ENCODE peak calls at places on chromosomes 11 and 22, in four cellular contexts. C, T, S and Y are unnamed samples.

GRCh38 chr11:78216571-78217287 is 28.0 kb downstream of the USP35 start:
- DNase-seq in C (no peak), T (no peak), S (peak), Y (no peak)

GRCh38 chr11:117874910-117875396 is 1.5 kb downstream of the FXYD6 start:
- DNase-seq in C (no peak), T (no peak), S (no peak), Y (no peak)

GRCh38 chr11:45885921-45886721 is 670 bp downstream of the MAPK8IP1 start:
- DNase-seq in C (no peak), T (no peak), S (no peak), Y (no peak)

GRCh38 chr11:55793321-55793720 is 2.0 kb upstream of the OR5D14 start:
- DNase-seq in C (no peak), T (no peak), S (no peak), Y (no peak)

GRCh38 chr11:47186076-47186936 is at the start of gene PACSIN3:
- DNase-seq in C (peak), T (peak), S (peak), Y (no peak)

GRCh38 chr11:2803186-2804057 is 82.2 kb downstream of the CDKN1C start:
- DNase-seq in C (no peak), T (no peak), S (peak), Y (no peak)

GRCh38 chr11:40118780-40119179 is 1340.7 kb downstream of the LRRC4C start:
- DNase-seq in C (no peak), T (no peak), S (no peak), Y (peak)

GRCh38 chr11:80393210-80393609 is 952.4 kb upstream of the TENM4 start:
- DNase-seq in C (no peak), T (no peak), S (no peak), Y (no peak)

GRCh38 chr11:86444981-86445380 is 70.3 kb downstream of the CCDC81 start:
- DNase-seq in C (no peak), T (no peak), S (no peak), Y (no peak)

GRCh38 chr22:50270302-50271010 is at the start of gene MAPK11:
- DNase-seq in C (peak), T (no peak), S (peak), Y (peak)

GRCh38 chr22:22377335-22377734 is 131.2 kb downstream of the ZNF280B start:
- DNase-seq in C (no peak), T (no peak), S (no peak), Y (no peak)

GRCh38 chr11:65502852-65503603 is 4.2 kb downstream of the MALAT1 start:
- DNase-seq in C (no peak), T (no peak), S (no peak), Y (no peak)

GRCh38 chr22:42560381-42560780 is 6.6 kb downstream of the SERHL2 start:
- DNase-seq in C (no peak), T (no peak), S (no peak), Y (no peak)

GRCh38 chr11:11408436-11409221 is 55.6 kb upstream of the CSNK2A3 start:
- DNase-seq in C (no peak), T (no peak), S (no peak), Y (no peak)

GRCh38 chr11:63999349-64000025 is 13.2 kb downstream of the OTUB1 start:
- DNase-seq in C (peak), T (peak), S (peak), Y (peak)

GRCh38 chr11:58832246-58832645 is 12.3 kb downstream of the GLYATL2 start:
- DNase-seq in C (no peak), T (no peak), S (no peak), Y (no peak)

GRCh38 chr11:21810650-21811049 is 382.2 kb upstream of the ANO5 start:
- DNase-seq in C (no peak), T (no peak), S (no peak), Y (no peak)

GRCh38 chr11:114384487-114384886 is 15.8 kb downstream of the C11orf71 start:
- DNase-seq in C (no peak), T (no peak), S (no peak), Y (no peak)

GRCh38 chr11:27353593-27354358 is 9.2 kb downstream of the CCDC34 start:
- DNase-seq in C (no peak), T (no peak), S (no peak), Y (no peak)

GRCh38 chr11:75577198-75577597 is 15.1 kb downstream of the SERPINH1 start:
- DNase-seq in C (peak), T (no peak), S (peak), Y (no peak)

GRCh38 chr11:45906096-45906682 is 882 bp downstream of the FREY1 start:
- DNase-seq in C (no peak), T (no peak), S (no peak), Y (no peak)

GRCh38 chr11:12653729-12654128 is 20.5 kb upstream of the TEAD1 start:
- DNase-seq in C (no peak), T (no peak), S (no peak), Y (no peak)

GRCh38 chr22:44024288-44024908 is at the start of gene PARVB:
- DNase-seq in C (peak), T (peak), S (peak), Y (no peak)

GRCh38 chr11:71131861-71132260 is 120.5 kb downstream of the SHANK2 start:
- DNase-seq in C (no peak), T (no peak), S (no peak), Y (no peak)

GRCh38 chr22:48145738-48146137 is 1383.3 kb downstream of the TBC1D22A start:
- DNase-seq in C (no peak), T (no peak), S (no peak), Y (no peak)

GRCh38 chr11:78295347-78295746 is 106.6 kb downstream of the USP35 start:
- DNase-seq in C (no peak), T (no peak), S (no peak), Y (no peak)

GRCh38 chr11:64970731-64971151 is 1.2 kb downstream of the MAJIN start:
- DNase-seq in C (peak), T (no peak), S (no peak), Y (peak)

GRCh38 chr11:70110538-70111055 is 32.5 kb downstream of the ANO1 start:
- DNase-seq in C (no peak), T (no peak), S (no peak), Y (no peak)

GRCh38 chr11:46248270-46249102 is 29.0 kb upstream of the CREB3L1 start:
- DNase-seq in C (no peak), T (no peak), S (no peak), Y (no peak)

GRCh38 chr11:8933931-8934330 is 1.2 kb upstream of the C11orf16 start:
- DNase-seq in C (no peak), T (no peak), S (no peak), Y (no peak)